ENCODE peak calls at places on chromosomes 12 and 14, in eight cellular contexts. Q is endothelial cell of umbilical vein; K is neural crest cell; Z is BE2C; W is cardiac fibroblast; V is progenitor cell of endocrine pancreas; U is mucosa of descending colon; D is CD8-positive, alpha-beta T cell. M is an unnamed sample.

GRCh38 chr12:13229504-13229903 is 33.0 kb downstream of the EMP1 start:
- DNase-seq in Q (no peak), K (no peak), Z (no peak), W (no peak), V (no peak), U (no peak), D (no peak), M (no peak)

GRCh38 chr14:105217764-105218163 is 30.6 kb upstream of the BTBD6 start:
- DNase-seq in Q (no peak), K (no peak), Z (no peak), W (no peak), V (no peak), U (no peak), D (no peak), M (no peak)

GRCh38 chr12:97140355-97140754 is 233.3 kb downstream of the NEDD1 start:
- DNase-seq in Q (no peak), K (no peak), Z (no peak), W (no peak), V (no peak), U (no peak), D (no peak), M (no peak)

GRCh38 chr14:23364604-23365352 is at the start of gene EFS:
- DNase-seq in Q (no peak), K (peak; percentile 30), Z (no peak), W (no peak), V (no peak), U (no peak), D (no peak), M (peak; percentile 72)

GRCh38 chr12:130715150-130715995 is 726 bp downstream of the RIMBP2 start:
- DNase-seq in Q (no peak), K (no peak), Z (peak; percentile 62), W (no peak), V (no peak), U (no peak), D (no peak), M (peak; percentile 60)

GRCh38 chr12:1419849-1420371 is 174.5 kb downstream of the FBXL14 start:
- DNase-seq in Q (no peak), K (no peak), Z (no peak), W (no peak), V (no peak), U (no peak), D (no peak), M (no peak)

GRCh38 chr14:21534576-21534975 is 8.4 kb upstream of the SALL2 start:
- DNase-seq in Q (no peak), K (no peak), Z (no peak), W (no peak), V (no peak), U (no peak), D (no peak), M (no peak)

GRCh38 chr14:85437143-85437542 is 92.8 kb upstream of the FLRT2 start:
- DNase-seq in Q (peak; percentile 54), K (no peak), Z (no peak), W (no peak), V (no peak), U (no peak), D (no peak), M (no peak)

DNA sequence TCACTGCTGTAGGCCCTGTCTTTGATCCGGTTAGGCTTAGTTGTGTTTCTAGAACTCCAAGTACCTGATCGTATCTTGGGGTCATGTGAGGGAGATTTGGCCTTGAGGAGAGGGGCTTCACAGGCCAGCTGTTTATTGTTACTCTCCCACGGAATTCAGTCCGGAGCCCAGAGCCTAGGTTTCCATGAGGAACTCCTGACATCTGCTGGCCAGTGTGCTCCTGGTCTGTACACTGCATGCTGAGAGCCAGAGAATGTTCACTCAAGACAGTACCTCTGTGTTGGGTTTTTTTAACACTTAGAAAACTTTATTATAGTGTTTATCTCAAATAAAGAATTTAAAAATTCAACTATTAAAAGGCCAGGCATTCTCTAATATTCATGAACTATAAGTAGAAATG is 341.0 kb upstream of the TMEM132C start:
- DNase-seq in Q (no peak), K (peak; percentile 26), Z (no peak), W (no peak), V (peak; percentile 13), U (peak; percentile 57), D (no peak), M (peak; percentile 21)
- TF ChIP-seq CTCF in Q (no peak), K (peak; percentile 56), Z (no peak), W (no peak), V (peak; percentile 59), U (peak; percentile 21), D (no peak), M (no peak)

GRCh38 chr12:56896082-56896481 is 38.1 kb downstream of the SDR9C7 start:
- DNase-seq in Q (no peak), K (no peak), Z (no peak), W (no peak), V (no peak), U (no peak), D (no peak), M (no peak)

GRCh38 chr12:56897844-56898341 is 36.3 kb downstream of the SDR9C7 start:
- DNase-seq in Q (no peak), K (no peak), Z (no peak), W (no peak), V (no peak), U (no peak), D (no peak), M (no peak)

GRCh38 chr12:56903374-56903773 is 30.8 kb downstream of the SDR9C7 start:
- DNase-seq in Q (no peak), K (no peak), Z (no peak), W (no peak), V (no peak), U (no peak), D (no peak), M (no peak)

GRCh38 chr12:56898938-56899337 is 35.3 kb downstream of the SDR9C7 start:
- DNase-seq in Q (no peak), K (no peak), Z (no peak), W (peak; percentile 5), V (no peak), U (no peak), D (no peak), M (no peak)

DNA sequence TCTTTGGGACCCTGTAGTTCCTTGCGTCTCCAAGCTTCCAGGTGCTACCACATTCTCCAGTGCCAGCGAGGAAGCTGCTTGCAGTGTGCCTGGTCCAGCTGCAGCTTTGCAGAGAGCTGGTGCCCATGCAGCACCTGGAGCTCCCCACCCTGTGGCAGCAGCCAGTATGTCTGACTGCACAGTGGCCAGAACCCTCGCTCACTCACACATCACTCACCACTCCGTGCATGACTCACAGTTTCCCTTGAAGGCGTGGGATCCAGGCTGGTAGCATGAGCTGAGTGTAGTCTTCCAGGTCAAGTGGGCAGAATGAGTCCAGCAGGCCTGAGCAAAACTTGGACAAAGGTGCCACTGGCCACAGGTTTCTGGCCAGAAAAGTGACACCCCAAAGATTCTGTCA is 33.6 kb downstream of the SDR9C7 start:
- DNase-seq in Q (peak; percentile 83), K (no peak), Z (no peak), W (peak; percentile 45), V (no peak), U (no peak), D (no peak), M (no peak)
- TF ChIP-seq CTCF in Q (no peak), K (no peak), Z (no peak), W (no peak), V (no peak), U (no peak), D (no peak), M (no peak)

GRCh38 chr14:89956294-89957009 is 725 bp downstream of the TDP1 start:
- DNase-seq in Q (peak; percentile 80), K (peak; percentile 31), Z (peak; percentile 47), W (peak; percentile 81), V (peak; percentile 14), U (peak; percentile 65), D (peak; percentile 82), M (peak; percentile 50)

GRCh38 chr14:89955022-89955414 is 488 bp upstream of the EFCAB11 start:
- DNase-seq in Q (no peak), K (no peak), Z (no peak), W (no peak), V (no peak), U (peak; percentile 29), D (no peak), M (no peak)

GRCh38 chr14:89953602-89954001 is 928 bp downstream of the EFCAB11 start:
- DNase-seq in Q (no peak), K (no peak), Z (no peak), W (no peak), V (no peak), U (no peak), D (no peak), M (no peak)

GRCh38 chr14:89954045-89955021 is at the start of gene EFCAB11:
- DNase-seq in Q (peak; percentile 100), K (peak; percentile 89), Z (peak; percentile 98), W (peak; percentile 99), V (peak; percentile 90), U (peak; percentile 97), D (peak; percentile 95), M (peak; percentile 93)

GRCh38 chr14:89955418-89956293 is at the start of gene TDP1:
- DNase-seq in Q (peak; percentile 96), K (peak; percentile 92), Z (peak; percentile 98), W (peak; percentile 97), V (peak; percentile 97), U (peak; percentile 99), D (peak; percentile 97), M (peak; percentile 99)
- TF ChIP-seq CTCF in Q (peak; percentile 18), K (peak; percentile 27), Z (peak; percentile 29), W (no peak), V (peak; percentile 46), U (no peak), D (no peak), M (no peak)

GRCh38 chr14:67674480-67675218 is at the start of gene VTI1B:
- DNase-seq in Q (peak; percentile 88), K (peak; percentile 72), Z (peak; percentile 86), W (peak; percentile 78), V (peak; percentile 62), U (peak; percentile 85), D (peak; percentile 78), M (peak; percentile 84)
- TF ChIP-seq CTCF in Q (no peak), K (peak; percentile 32), Z (peak; percentile 29), W (peak; percentile 2), V (no peak), U (no peak), D (no peak), M (no peak)

DNA sequence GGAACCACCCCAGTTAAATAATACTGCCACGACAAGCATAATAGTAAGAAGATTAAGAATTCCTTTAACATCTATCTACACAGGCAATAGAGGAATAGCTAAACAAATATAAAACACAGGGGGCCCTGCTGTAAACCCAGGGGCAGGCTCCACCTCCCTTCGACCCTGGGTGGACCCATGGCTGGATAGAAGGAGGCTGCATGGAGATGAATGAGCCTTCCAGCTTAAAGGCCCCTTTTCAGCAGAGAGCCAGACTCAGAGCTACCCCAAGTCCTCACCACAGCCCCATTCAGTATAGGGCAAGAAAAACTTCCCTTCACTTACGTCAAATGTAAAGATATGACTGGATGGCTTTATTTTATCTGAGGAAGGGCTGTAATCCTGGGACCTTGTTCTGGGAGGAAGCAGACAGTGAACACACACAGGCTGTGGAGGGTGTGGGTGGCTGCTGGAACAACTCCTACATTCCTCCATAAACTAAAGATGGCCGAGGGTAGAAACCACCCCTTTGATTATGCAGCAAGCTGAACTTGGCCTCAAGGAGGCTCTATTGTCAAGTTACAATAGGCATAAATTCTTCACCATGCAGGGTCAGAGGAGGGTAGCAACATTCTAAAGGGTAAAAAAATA is 30.5 kb downstream of the NUAK1 start:
- DNase-seq in Q (no peak), K (peak; percentile 33), Z (no peak), W (peak; percentile 89), V (no peak), U (peak; percentile 69), D (no peak), M (no peak)
- TF ChIP-seq CTCF in Q (no peak), K (no peak), Z (no peak), W (no peak), V (no peak), U (no peak), D (no peak), M (no peak)

GRCh38 chr12:127984386-127985055 is 282.4 kb upstream of the TMEM132C start:
- DNase-seq in Q (no peak), K (no peak), Z (no peak), W (no peak), V (no peak), U (no peak), D (no peak), M (no peak)
- TF ChIP-seq CTCF in Q (no peak), K (no peak), Z (no peak), W (no peak), V (no peak), U (no peak), D (no peak), M (no peak)

M was measured in glutamatergic neuron.